ENCODE peak calls at places on chromosomes 4 and X, in eight cellular contexts. B is GM12878, T is lower leg skin, W is ovary, Y is transverse colon, C is body of pancreas, F is endothelial cell of umbilical vein, J is uterus. N is an unnamed sample.

GRCh38 chr4:52263612-52264011 is 212.5 kb downstream of the SPATA18 start:
- DNase-seq in B (no peak), T (no peak), W (no peak), Y (no peak), C (no peak), F (no peak), J (no peak), N (no peak)

GRCh38 chr4:83370640-83370906 is 35.9 kb upstream of the HPSE start:
- DNase-seq in B (no peak), T (no peak), W (no peak), Y (no peak), C (no peak), F (no peak), J (no peak), N (no peak)

GRCh38 chrX:7446815-7447214 is 298.9 kb upstream of the PUDP start:
- DNase-seq in B (no peak), T (no peak), W (no peak), Y (no peak), C (no peak), F (no peak), J (no peak), N (no peak)

GRCh38 chr4:59920414-59920813 is 1279.7 kb upstream of the ADGRL3 start:
- DNase-seq in B (no peak), T (no peak), W (no peak), Y (no peak), C (no peak), F (no peak), J (no peak), N (no peak)

GRCh38 chr4:74223801-74224200 is 65.9 kb downstream of the MTHFD2L start:
- DNase-seq in B (no peak), T (no peak), W (no peak), Y (no peak), C (no peak), F (peak), J (no peak), N (no peak)

GRCh38 chr4:176270669-176271068 is 1.6 kb upstream of the ASB5 start:
- DNase-seq in B (no peak), T (no peak), W (no peak), Y (no peak), C (no peak), F (peak), J (peak), N (no peak)

GRCh38 chr4:89803915-89804314 is 33.0 kb downstream of the SNCA start:
- DNase-seq in B (no peak), T (no peak), W (no peak), Y (no peak), C (no peak), F (peak), J (no peak), N (no peak)

GRCh38 chr4:108350332-108350731 is 181.6 kb upstream of the LEF1 start:
- DNase-seq in B (no peak), T (no peak), W (no peak), Y (no peak), C (no peak), F (no peak), J (no peak), N (no peak)

GRCh38 chr4:63563288-63564014 is 845.8 kb downstream of the TECRL start:
- DNase-seq in B (no peak), T (no peak), W (no peak), Y (no peak), C (no peak), F (no peak), J (no peak), N (no peak)

GRCh38 chr4:90328558-90328957 is 201.4 kb downstream of the CCSER1 start:
- DNase-seq in B (no peak), T (no peak), W (no peak), Y (peak), C (no peak), F (peak), J (no peak), N (no peak)

GRCh38 chr4:27194599-27194998 is 334.0 kb downstream of the STIM2 start:
- DNase-seq in B (no peak), T (no peak), W (no peak), Y (no peak), C (no peak), F (no peak), J (no peak), N (no peak)

GRCh38 chr4:15469402-15470148 is at the start of gene CC2D2A:
- DNase-seq in B (no peak), T (no peak), W (no peak), Y (peak), C (peak), F (peak), J (no peak), N (no peak)

GRCh38 chr4:96407651-96408342 is 567.9 kb downstream of the PDHA2 start:
- DNase-seq in B (no peak), T (no peak), W (no peak), Y (no peak), C (no peak), F (no peak), J (no peak), N (no peak)

GRCh38 chrX:140066262-140066661 is 100.9 kb upstream of the CXorf66 start:
- DNase-seq in B (no peak), T (no peak), W (no peak), Y (no peak), C (no peak), F (no peak), J (no peak), N (no peak)

GRCh38 chrX:110159235-110159634 is 156.3 kb downstream of the TMEM164 start:
- DNase-seq in B (no peak), T (no peak), W (no peak), Y (no peak), C (no peak), F (no peak), J (no peak), N (no peak)

GRCh38 chr4:125321709-125322362 is 7.1 kb downstream of the FAT4 start:
- DNase-seq in B (no peak), T (no peak), W (no peak), Y (no peak), C (no peak), F (peak), J (no peak), N (no peak)

GRCh38 chrX:9163153-9163790 is 129.3 kb upstream of the FAM9B start:
- DNase-seq in B (no peak), T (no peak), W (no peak), Y (no peak), C (no peak), F (peak), J (no peak), N (no peak)

GRCh38 chrX:22395372-22395771 is 122.7 kb downstream of the CBLL2 start:
- DNase-seq in B (no peak), T (no peak), W (no peak), Y (no peak), C (no peak), F (peak), J (no peak), N (no peak)

DNA sequence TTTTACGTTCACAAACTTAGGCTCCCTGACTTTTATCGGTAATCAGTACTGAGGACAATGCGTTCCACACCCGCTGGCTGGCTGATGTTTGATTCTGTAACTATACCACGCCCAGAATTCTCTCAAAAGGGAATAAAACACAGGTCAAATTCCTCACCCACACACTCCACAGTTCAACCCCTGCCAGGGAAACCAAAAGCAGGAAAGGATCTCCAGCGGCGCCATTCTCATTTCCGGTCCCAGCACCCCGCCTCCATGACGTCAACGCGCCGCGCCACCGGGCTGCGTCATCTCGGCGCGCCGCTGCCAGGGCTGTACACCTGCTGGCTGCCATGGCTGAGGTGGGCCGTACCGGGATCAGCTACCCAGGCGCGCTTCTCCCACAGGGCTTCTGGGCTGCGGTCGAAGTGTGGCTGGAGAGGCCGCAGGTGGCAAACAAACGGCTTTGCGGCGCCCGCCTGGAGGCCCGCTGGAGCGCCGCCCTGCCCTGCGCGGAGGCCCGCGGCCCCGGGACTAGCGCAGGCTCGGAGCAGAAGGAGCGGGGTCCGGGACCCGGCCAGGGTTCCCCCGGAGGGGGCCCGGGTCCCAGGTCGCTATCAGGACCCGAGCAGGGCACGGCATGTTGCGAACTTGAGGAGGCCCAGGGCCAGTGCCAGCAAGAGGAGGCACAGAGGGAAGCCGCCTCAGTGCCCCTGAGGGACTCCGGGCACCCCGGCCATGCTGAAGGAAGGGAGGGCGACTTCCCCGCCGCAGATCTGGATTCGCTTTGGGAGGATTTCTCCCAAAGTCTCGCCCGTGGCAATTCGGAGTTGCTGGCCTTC is at the start of the genes ACOX3 and TRMT44:
- DNase-seq in B (peak), T (peak), W (peak), Y (peak), C (peak), F (peak), J (peak), N (peak)
- TF ChIP-seq POLR2A in B (peak), T (no peak), W (peak), Y (peak), C (peak), F (peak), J (peak), N (peak)

DNA sequence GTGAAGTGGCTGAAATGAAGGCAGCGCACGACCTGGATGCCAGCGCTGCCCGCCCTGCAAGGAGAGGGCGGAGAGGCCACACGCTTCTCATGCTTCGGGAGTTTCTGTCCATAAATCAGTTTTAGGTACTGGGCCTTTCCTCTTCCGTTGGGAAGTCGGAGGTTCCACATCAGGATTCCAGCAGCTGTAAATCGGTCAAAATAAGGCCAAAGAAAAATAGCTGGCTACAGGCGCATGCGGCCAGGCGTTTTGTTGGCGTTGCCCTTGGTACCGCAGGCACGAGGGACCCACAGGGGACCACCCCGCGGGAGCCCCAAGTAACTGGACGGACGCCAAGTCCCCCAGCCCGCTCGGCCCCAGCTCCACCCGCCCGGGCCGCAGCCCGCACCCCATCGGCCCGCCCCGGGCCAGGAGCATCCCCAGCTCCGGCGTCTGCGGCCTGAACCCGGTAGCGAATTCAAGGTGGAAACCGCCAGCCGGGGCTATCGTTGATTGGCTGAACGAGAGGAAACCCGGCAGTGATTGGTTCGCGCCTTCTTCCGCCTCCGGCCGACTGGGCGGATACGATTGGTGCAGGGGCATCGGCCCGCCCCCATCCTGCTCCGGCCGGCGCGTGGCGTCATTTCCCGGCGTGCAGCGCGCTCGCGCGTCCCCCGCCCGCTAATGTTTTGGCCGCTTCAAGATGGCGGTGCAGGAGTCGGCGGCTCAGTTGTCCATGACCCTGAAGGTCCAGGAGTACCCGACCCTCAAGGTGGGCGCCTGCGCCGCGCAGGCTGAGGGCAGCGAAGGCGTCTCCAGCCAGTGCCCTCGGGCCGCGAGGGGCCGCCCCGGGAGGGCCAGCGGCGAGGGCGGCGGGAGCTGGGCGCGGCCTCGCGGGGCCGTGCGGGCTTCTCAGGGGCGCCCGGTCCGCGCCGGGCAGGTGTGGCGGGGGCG is at the start of gene MAEA:
- DNase-seq in B (peak), T (peak), W (peak), Y (peak), C (peak), F (peak), J (peak), N (peak)
- TF ChIP-seq POLR2A in B (peak), T (no peak), W (peak), Y (peak), C (peak), F (peak), J (peak), N (peak)

GRCh38 chrX:108303682-108304081 is 134.5 kb downstream of the COL4A6 start:
- DNase-seq in B (no peak), T (no peak), W (no peak), Y (no peak), C (no peak), F (no peak), J (no peak), N (no peak)

GRCh38 chrX:108299101-108299591 is 139.1 kb downstream of the COL4A6 start:
- DNase-seq in B (peak), T (no peak), W (no peak), Y (no peak), C (no peak), F (peak), J (no peak), N (no peak)

GRCh38 chrX:108297290-108297689 is 140.9 kb downstream of the COL4A6 start:
- DNase-seq in B (no peak), T (no peak), W (no peak), Y (no peak), C (no peak), F (no peak), J (no peak), N (no peak)

GRCh38 chrX:108299704-108300103 is 138.5 kb downstream of the COL4A6 start:
- DNase-seq in B (no peak), T (no peak), W (no peak), Y (no peak), C (no peak), F (no peak), J (no peak), N (no peak)

DNA sequence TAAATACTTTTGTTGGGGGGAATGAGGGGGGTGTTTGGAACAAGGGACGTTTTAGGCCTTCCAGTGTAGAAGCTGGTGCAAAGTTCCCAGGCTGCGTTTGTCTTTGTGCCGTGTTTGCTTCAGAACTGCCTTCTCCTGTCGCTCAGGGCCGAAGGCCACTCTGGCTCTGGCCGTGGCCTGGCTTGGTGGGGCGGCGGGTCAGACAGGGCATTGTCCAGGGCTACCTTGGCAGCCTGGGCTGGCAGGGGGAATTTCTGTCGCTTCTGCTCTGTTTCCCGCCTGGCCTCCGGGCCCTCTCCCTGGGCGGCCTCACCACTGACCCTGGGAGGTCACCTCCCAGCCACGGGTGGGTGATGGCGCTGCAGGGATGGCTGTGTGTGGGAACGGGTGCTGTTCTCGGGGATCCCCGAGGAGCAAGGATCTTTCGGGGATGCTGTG is 140.0 kb downstream of the COL4A6 start:
- DNase-seq in B (no peak), T (no peak), W (peak), Y (no peak), C (no peak), F (no peak), J (no peak), N (no peak)
- TF ChIP-seq POLR2A in B (no peak), T (no peak), W (no peak), Y (no peak), C (no peak), F (no peak), J (no peak), N (no peak)

GRCh38 chrX:72572248-72573157 is at the start of gene HDAC8:
- DNase-seq in B (peak), T (peak), W (peak), Y (peak), C (peak), F (peak), J (peak), N (peak)
- TF ChIP-seq POLR2A in B (peak), T (no peak), W (no peak), Y (no peak), C (peak), F (no peak), J (no peak), N (peak)

GRCh38 chr4:185201983-185202962 is 1.5 kb downstream of the CFAP97 start:
- DNase-seq in B (no peak), T (no peak), W (no peak), Y (no peak), C (no peak), F (peak), J (no peak), N (peak)
- TF ChIP-seq POLR2A in B (no peak), T (no peak), W (no peak), Y (no peak), C (no peak), F (no peak), J (no peak), N (no peak)

GRCh38 chrX:119238557-119238956 is 2.5 kb downstream of the PGRMC1 start:
- DNase-seq in B (no peak), T (no peak), W (no peak), Y (no peak), C (no peak), F (no peak), J (no peak), N (peak)

GRCh38 chrX:119240356-119240755 is 4.3 kb downstream of the PGRMC1 start:
- DNase-seq in B (no peak), T (no peak), W (no peak), Y (no peak), C (no peak), F (no peak), J (no peak), N (no peak)

GRCh38 chrX:119237526-119238035 is 1.5 kb downstream of the PGRMC1 start:
- DNase-seq in B (no peak), T (no peak), W (no peak), Y (no peak), C (no peak), F (no peak), J (no peak), N (peak)

GRCh38 chrX:119234931-119235555 is 1.0 kb upstream of the PGRMC1 start:
- DNase-seq in B (no peak), T (no peak), W (peak), Y (no peak), C (peak), F (no peak), J (peak), N (no peak)

DNA sequence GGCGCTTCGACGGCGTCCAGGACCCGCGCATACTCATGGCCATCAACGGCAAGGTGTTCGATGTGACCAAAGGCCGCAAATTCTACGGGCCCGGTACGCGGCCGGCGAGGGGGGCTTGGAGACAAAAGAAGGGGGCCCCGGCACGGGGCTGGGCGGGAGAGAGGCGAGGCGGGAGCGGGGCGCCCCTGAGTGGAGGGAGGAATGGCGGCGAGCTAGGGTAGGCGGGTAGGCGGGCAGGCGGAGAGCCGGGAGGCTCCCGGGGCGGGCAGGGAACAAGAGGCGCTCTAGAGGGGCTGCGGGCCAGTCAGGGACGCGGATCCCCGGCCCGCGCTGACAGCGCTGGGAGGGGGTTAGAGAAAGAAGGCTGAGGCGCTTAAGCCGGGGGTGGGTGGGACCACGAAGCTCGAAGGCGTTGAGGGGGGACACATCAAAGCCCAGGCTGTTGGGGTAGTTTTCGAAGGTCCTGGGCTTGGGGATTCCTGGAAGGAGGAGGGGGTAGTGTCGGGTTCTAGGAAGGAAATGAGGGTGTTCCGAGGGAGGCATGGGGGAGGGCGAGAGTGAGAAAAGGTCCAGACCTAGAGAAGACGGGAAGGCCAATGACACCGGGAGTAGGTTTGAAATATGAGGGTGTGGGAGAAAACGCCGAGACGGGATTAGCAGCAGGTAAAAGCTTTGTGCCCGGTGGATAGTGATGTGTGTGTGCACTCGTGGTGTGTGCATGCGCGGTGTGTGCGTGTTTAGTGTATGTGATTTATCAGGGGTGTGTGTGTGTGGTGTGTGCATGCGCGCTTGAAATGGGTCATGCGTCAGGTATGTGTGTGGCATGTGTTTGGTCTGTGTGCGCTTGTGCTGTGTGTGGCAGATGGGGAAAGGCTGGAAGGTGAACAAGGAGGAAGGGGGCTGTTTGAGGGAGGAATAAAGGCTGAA is 777 bp downstream of the PGRMC1 start:
- DNase-seq in B (no peak), T (peak), W (peak), Y (peak), C (peak), F (peak), J (peak), N (peak)
- TF ChIP-seq POLR2A in B (no peak), T (no peak), W (no peak), Y (peak), C (peak), F (no peak), J (peak), N (no peak)

GRCh38 chrX:54530358-54530900 is 410 bp downstream of the GNL3L start:
- DNase-seq in B (peak), T (peak), W (peak), Y (no peak), C (no peak), F (no peak), J (no peak), N (peak)
- TF ChIP-seq POLR2A in B (no peak), T (no peak), W (no peak), Y (no peak), C (no peak), F (no peak), J (no peak), N (peak)